ENCODE peak calls at places on chromosomes 11 and 22, in four cellular contexts. Y, Q, P and L are unnamed samples.

GRCh38 chr11:50412832-50413231 is 380.2 kb downstream of the OR4C45 start:
- DNase-seq in Y (no peak), Q (no peak), P (no peak), L (peak)

GRCh38 chr22:32986773-32987050 is 71.5 kb downstream of the SYN3 start:
- DNase-seq in Q (no peak), P (peak), Y (no peak), L (no peak)

GRCh38 chr22:39212721-39213376 is 31.9 kb downstream of the PDGFB start:
- DNase-seq in Q (no peak), Y (no peak), P (peak), L (peak)

GRCh38 chr22:39215430-39216142 is 29.2 kb downstream of the PDGFB start:
- DNase-seq in Q (no peak), Y (no peak), P (no peak), L (peak)

GRCh38 chr11:107490836-107491235 is 33.2 kb upstream of the CWF19L2 start:
- DNase-seq in P (no peak), Y (no peak), Q (no peak), L (no peak)

GRCh38 chr11:19598456-19598855 is 114.2 kb upstream of the NAV2 start:
- DNase-seq in Y (no peak), P (no peak), Q (peak), L (no peak)

GRCh38 chr11:76208829-76209670 is 2.7 kb upstream of the WNT11 start:
- DNase-seq in Q (peak), Y (peak), P (peak), L (peak)

GRCh38 chr11:111035746-111036145 is 209.8 kb upstream of the POU2AF2 start:
- DNase-seq in Q (no peak), Y (no peak), P (no peak), L (no peak)

GRCh38 chr11:102637731-102638130 is 12.6 kb upstream of the MMP20 start:
- DNase-seq in P (no peak), Y (no peak), Q (no peak), L (no peak)

GRCh38 chr11:111308140-111308539 is 9.8 kb downstream of the POU2AF3 start:
- DNase-seq in Q (no peak), Y (no peak), P (no peak), L (no peak)

GRCh38 chr11:34030386-34030785 is 21.1 kb upstream of the CAPRIN1 start:
- DNase-seq in P (no peak), Y (no peak), Q (no peak), L (peak)

GRCh38 chr11:1931791-1932480 is 12.4 kb downstream of the TNNT3 start:
- DNase-seq in Y (no peak), P (no peak), Q (peak), L (peak)

GRCh38 chr11:9748361-9748970 is 84.6 kb downstream of the SWAP70 start:
- DNase-seq in Q (peak), P (peak), Y (no peak), L (peak)

GRCh38 chr11:102730036-102730815 is 5.5 kb upstream of the MMP8 start:
- DNase-seq in Y (no peak), P (peak), Q (no peak), L (no peak)

GRCh38 chr11:86172894-86173293 is 71.7 kb upstream of the EED start:
- DNase-seq in Y (no peak), Q (no peak), P (peak), L (no peak)

GRCh38 chr11:120392791-120393190 is 56.6 kb downstream of the ARHGEF12 start:
- DNase-seq in P (peak), Y (no peak), Q (no peak), L (no peak)

GRCh38 chr11:74008373-74009229 is at the start of gene UCP3:
- DNase-seq in P (no peak), Y (no peak), Q (no peak), L (no peak)

GRCh38 chr11:106418786-106419185 is 341.3 kb downstream of the AASDHPPT start:
- DNase-seq in Q (no peak), Y (no peak), P (peak), L (no peak)

GRCh38 chr11:37352485-37352884 is 754.4 kb upstream of the RAG2 start:
- DNase-seq in P (no peak), Q (no peak), Y (no peak), L (no peak)

GRCh38 chr11:45771942-45772522 is 32.9 kb upstream of the SLC35C1 start:
- DNase-seq in P (peak), Q (peak), Y (peak), L (peak)

GRCh38 chr11:100791103-100791502 is 104.0 kb downstream of the ARHGAP42 start:
- DNase-seq in P (no peak), Y (no peak), Q (no peak), L (no peak)

GRCh38 chr11:71179877-71180276 is 72.5 kb downstream of the SHANK2 start:
- DNase-seq in Q (no peak), P (no peak), Y (no peak), L (no peak)

GRCh38 chr22:31399211-31400022 is at the start of gene DRG1:
- DNase-seq in Q (peak), P (peak), Y (peak), L (peak)

GRCh38 chr22:40922484-40923303 is 28.5 kb upstream of the RBX1 start:
- DNase-seq in Y (peak), Q (peak), P (peak), L (no peak)

GRCh38 chr11:23473782-23474181 is 613.5 kb upstream of the CCDC179 start:
- DNase-seq in P (peak), Y (no peak), Q (no peak), L (no peak)

GRCh38 chr11:70546179-70546940 is 148.0 kb downstream of the CTTN start:
- DNase-seq in Y (no peak), Q (no peak), P (no peak), L (peak)

GRCh38 chr11:105298630-105299029 is 159.1 kb upstream of the CARD18 start:
- DNase-seq in Q (no peak), Y (no peak), P (peak), L (no peak)

GRCh38 chr11:19370100-19370861 is 129.5 kb upstream of the E2F8 start:
- DNase-seq in P (peak), Y (no peak), Q (no peak), L (no peak)

GRCh38 chr11:4454031-4454430 is 4.9 kb downstream of the OR52K2 start:
- DNase-seq in Y (no peak), Q (no peak), P (no peak), L (no peak)
- H2AFZ ChIP-seq in Y (no peak), Q (no peak), P (no peak), L (no peak)

GRCh38 chr11:80441821-80442220 is 1001.0 kb upstream of the TENM4 start:
- DNase-seq in Y (no peak), Q (no peak), P (peak), L (peak)

DNA sequence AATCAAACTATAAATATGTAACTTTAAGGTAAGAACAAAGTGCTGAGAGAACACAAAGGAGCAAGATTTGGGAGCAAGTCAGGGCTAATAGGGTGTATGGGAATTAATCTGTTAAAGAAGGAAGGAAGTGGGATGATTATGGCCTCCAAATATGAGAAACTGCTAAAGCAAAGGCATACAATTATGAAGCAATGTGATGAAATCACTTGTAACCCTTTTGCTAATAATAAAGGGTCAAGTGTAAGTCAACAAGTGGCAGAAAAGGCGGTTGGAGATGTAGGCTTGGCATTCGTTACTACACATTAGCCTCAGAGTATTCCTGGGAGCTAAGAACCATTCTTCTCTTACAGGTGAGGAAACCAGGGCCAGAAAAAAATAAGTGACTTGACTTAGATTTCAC is 1002.3 kb upstream of the TENM4 start:
- DNase-seq in P (no peak), Q (no peak), Y (no peak), L (no peak)
- H2AFZ ChIP-seq in P (no peak), Q (no peak), Y (no peak), L (no peak)

DNA sequence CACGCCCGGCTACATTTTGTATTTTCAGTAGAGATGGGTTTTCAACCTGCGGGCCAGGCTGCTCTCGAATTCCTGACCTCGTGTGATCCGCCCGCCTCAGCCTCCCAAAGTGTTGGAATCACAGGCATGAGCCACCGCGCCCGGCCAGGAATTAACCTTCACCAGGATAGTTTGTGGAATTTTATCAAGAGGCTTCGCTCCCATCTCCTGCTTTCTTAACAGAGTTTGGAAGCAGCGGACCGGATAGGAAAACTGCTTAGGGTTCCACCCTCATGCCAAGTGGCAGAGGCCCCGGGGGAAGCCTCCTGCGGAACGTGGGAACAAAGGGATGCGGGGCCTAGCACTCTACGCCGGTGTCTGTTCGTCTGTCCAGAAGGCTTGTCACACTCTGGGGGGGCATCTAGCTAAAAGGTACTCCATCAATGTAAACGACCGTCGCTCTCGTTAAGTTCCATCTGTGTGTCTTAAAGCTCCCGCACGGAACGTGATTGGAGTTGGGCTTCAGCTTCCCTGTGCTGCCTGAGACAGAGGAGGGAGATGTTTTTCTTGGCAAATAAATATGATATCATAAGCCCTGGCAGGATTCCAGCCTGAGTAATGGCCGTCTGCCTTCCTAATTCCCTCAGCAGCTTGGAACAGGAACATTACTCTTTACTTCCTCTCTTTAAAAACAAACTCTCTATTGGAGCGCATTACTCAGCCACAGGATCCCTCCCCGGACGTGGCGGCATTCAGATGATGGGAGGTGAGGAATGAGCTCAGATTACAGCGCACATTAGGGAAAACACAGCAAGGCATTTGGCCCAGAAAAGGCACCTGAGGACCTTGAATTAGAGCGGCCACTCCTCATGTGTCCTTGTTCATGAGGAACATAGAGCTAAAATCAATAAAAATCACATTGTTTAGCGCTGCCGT is 230.2 kb downstream of the ST3GAL4 start:
- DNase-seq in Q (peak), P (peak), Y (no peak), L (peak)
- H2AFZ ChIP-seq in Q (peak), P (peak), Y (no peak), L (peak)

GRCh38 chr11:116563713-116564050 is 209.1 kb downstream of the BUD13 start:
- DNase-seq in Y (no peak), Q (no peak), P (no peak), L (no peak)
- H2AFZ ChIP-seq in Y (no peak), Q (no peak), P (no peak), L (no peak)

DNA sequence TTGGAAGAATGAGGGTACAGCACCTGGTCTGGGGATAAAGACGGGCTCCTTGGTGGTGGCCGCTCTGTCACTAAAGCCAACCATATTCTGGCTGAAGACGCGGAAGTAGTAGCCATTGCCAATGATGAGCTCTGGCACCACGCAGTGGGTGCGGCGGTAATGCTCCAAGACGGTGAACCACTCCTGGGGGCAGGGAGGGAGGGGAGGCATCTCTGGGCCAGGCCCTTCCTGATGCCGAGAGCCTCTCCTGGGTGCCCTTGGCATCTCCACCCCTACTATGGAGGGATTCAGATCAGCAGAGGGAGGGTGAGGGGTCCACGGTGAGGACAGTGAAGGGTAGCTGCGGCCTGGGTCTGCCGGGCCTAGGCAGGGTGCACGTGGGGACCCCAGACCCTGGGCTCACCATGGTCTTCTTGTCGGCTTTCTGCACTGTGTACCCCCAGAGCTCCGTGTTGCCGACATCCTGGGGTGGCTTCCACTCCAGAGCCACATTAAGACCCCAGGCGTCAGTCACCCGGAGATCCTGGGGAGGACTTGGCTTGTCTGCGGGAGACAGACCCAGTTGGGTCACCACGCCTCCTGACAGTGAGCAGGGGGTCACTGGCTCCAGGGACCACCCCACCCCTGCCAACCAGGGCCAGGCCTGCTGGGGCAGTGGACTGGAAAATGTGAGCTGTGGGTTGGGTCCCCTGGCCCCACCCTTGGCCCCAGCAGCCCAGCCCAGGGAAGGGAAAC is 19.5 kb downstream of the MYBPC3 start:
- DNase-seq in Q (peak), P (no peak), Y (no peak), L (peak)
- H2AFZ ChIP-seq in Q (no peak), P (no peak), Y (no peak), L (no peak)

DNA sequence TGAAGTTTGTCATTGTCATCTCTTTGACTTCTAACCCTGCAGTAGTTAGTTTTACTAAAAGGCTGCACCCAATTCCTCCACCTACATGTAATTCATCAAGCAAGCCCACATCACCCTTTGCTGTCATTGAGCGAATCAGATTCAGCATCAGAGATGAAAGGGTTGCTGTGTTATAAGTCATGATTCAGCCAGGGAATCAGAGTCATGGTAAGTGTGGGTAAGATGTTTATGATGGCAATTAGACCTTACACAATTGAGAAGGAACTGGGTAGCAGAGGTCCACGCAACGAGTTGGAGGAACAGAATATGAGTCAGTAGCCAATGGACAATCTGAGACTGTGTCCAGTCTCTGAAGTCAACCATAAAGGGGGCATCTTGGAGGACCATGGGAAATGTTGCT is 162.8 kb upstream of the SNX19 start:
- DNase-seq in Q (no peak), P (peak), Y (no peak), L (no peak)
- H2AFZ ChIP-seq in Q (no peak), P (no peak), Y (no peak), L (no peak)

GRCh38 chr11:68460741-68461283 is at the start of gene PPP6R3:
- DNase-seq in P (no peak), Y (no peak), Q (no peak), L (peak)
- H2AFZ ChIP-seq in P (peak), Y (peak), Q (peak), L (peak)

GRCh38 chr11:109858152-109858551 is 235.0 kb upstream of the ZC3H12C start:
- DNase-seq in Y (no peak), Q (no peak), P (peak), L (no peak)
- H2AFZ ChIP-seq in Y (no peak), Q (no peak), P (no peak), L (no peak)